ENCODE peak calls at places on chromosome X, in seven cellular contexts. Y, K, E, U, X, F and D are unnamed samples.

GRCh38 chrX:135516376-135516775 is 4.1 kb upstream of the INTS6L start:
- DNase-seq in Y (no peak), K (no peak), E (no peak), U (no peak), X (no peak), F (no peak), D (no peak)

GRCh38 chrX:40938418-40938817 is 146.8 kb upstream of the USP9X start:
- DNase-seq in Y (no peak), K (no peak), E (no peak), U (no peak), X (no peak), F (no peak), D (no peak)

GRCh38 chrX:68018248-68019203 is 414.8 kb downstream of the OPHN1 start:
- DNase-seq in Y (no peak), K (no peak), E (no peak), U (peak; percentile 65), X (no peak), F (no peak), D (no peak)

GRCh38 chrX:7194606-7195005 is 46.7 kb upstream of the PUDP start:
- DNase-seq in Y (no peak), K (no peak), E (no peak), U (no peak), X (no peak), F (no peak), D (no peak)

GRCh38 chrX:68945081-68945602 is 116.3 kb downstream of the EFNB1 start:
- DNase-seq in Y (no peak), K (no peak), E (no peak), U (no peak), X (peak; percentile 55), F (no peak), D (no peak)

GRCh38 chrX:137031517-137032377 is 2.0 kb downstream of the GPR101 start:
- DNase-seq in Y (no peak), K (no peak), E (no peak), U (peak; percentile 49), X (no peak), F (no peak), D (no peak)

GRCh38 chrX:31661280-31661679 is 589.4 kb upstream of the FTHL17 start:
- DNase-seq in Y (no peak), K (no peak), E (no peak), U (no peak), X (no peak), F (no peak), D (no peak)

GRCh38 chrX:115324194-115324593 is 34.7 kb downstream of the LUZP4 start:
- DNase-seq in Y (no peak), K (no peak), E (no peak), U (no peak), X (no peak), F (no peak), D (no peak)

GRCh38 chrX:44314259-44314734 is 29.2 kb downstream of the EFHC2 start:
- DNase-seq in Y (no peak), K (no peak), E (no peak), U (no peak), X (no peak), F (no peak), D (no peak)

GRCh38 chrX:101164766-101165590 is 54.6 kb upstream of the DRP2 start:
- DNase-seq in Y (no peak), K (no peak), E (no peak), U (no peak), X (no peak), F (no peak), D (no peak)

GRCh38 chrX:97234471-97235097 is 350.9 kb downstream of the RPA4 start:
- DNase-seq in Y (no peak), K (no peak), E (no peak), U (no peak), X (no peak), F (no peak), D (no peak)

GRCh38 chrX:11968470-11968869 is 169.8 kb upstream of the FRMPD4 start:
- DNase-seq in Y (no peak), K (no peak), E (no peak), U (no peak), X (no peak), F (no peak), D (no peak)

GRCh38 chrX:139811942-139812629 is 104.1 kb upstream of the MCF2 start:
- DNase-seq in Y (no peak), K (no peak), E (no peak), U (no peak), X (no peak), F (no peak), D (no peak)

GRCh38 chrX:17291998-17292658 is 82.9 kb upstream of the NHS start:
- DNase-seq in Y (no peak), K (no peak), E (no peak), U (no peak), X (no peak), F (peak; percentile 68), D (no peak)

GRCh38 chrX:118975831-118976598 is 1.6 kb downstream of the LONRF3 start:
- DNase-seq in Y (peak; percentile 96), K (peak; percentile 61), E (peak; percentile 54), U (no peak), X (peak; percentile 92), F (peak; percentile 93), D (peak; percentile 87)

GRCh38 chrX:45070116-45071007 is 130.3 kb downstream of the DIPK2B start:
- DNase-seq in Y (no peak), K (no peak), E (peak; percentile 4), U (no peak), X (no peak), F (no peak), D (no peak)

GRCh38 chrX:72634321-72634720 is 61.7 kb upstream of the HDAC8 start:
- DNase-seq in Y (no peak), K (no peak), E (no peak), U (no peak), X (no peak), F (no peak), D (no peak)

GRCh38 chrX:3094261-3094660 is 53.0 kb downstream of the ARSF start:
- DNase-seq in Y (no peak), K (no peak), E (peak; percentile 2), U (no peak), X (no peak), F (no peak), D (no peak)

GRCh38 chrX:129540725-129541184 is 696 bp downstream of the OCRL start:
- DNase-seq in Y (no peak), K (no peak), E (peak; percentile 25), U (peak; percentile 44), X (no peak), F (peak; percentile 69), D (no peak)

GRCh38 chrX:43500996-43501694 is 155.0 kb upstream of the MAOA start:
- DNase-seq in Y (no peak), K (no peak), E (no peak), U (no peak), X (no peak), F (no peak), D (no peak)

GRCh38 chrX:138986235-138986634 is 274.7 kb upstream of the FGF13 start:
- DNase-seq in Y (no peak), K (no peak), E (no peak), U (no peak), X (no peak), F (no peak), D (no peak)

GRCh38 chrX:2642791-2643190 is 48.3 kb upstream of the CD99 start:
- DNase-seq in Y (no peak), K (no peak), E (no peak), U (no peak), X (no peak), F (no peak), D (no peak)

GRCh38 chrX:13646154-13646549 is 6.8 kb upstream of the TCEANC start:
- DNase-seq in Y (no peak), K (peak; percentile 33), E (peak; percentile 24), U (peak; percentile 58), X (no peak), F (peak; percentile 73), D (no peak)

GRCh38 chrX:129747533-129747932 is 8.8 kb downstream of the XPNPEP2 start:
- DNase-seq in Y (no peak), K (no peak), E (no peak), U (no peak), X (no peak), F (peak; percentile 40), D (peak; percentile 19)

GRCh38 chrX:17474892-17475291 is 99.9 kb downstream of the NHS start:
- DNase-seq in Y (no peak), K (no peak), E (no peak), U (no peak), X (no peak), F (no peak), D (no peak)

GRCh38 chrX:1249101-1249887 is 19.3 kb upstream of the CSF2RA start:
- DNase-seq in Y (no peak), K (no peak), E (no peak), U (peak; percentile 78), X (no peak), F (peak; percentile 76), D (no peak)
- H3K4me3 ChIP-seq in Y (peak overlapping the region; percentile 25), K (peak overlapping the region; percentile 15), E (no peak overlapping the region), U (peak overlapping the region; percentile 58), X (peak overlapping the region; percentile 33), F (peak overlapping the region; percentile 26), D (peak overlapping the region; percentile 21)

GRCh38 chrX:10631416-10632145 is 11.2 kb upstream of the MID1 start:
- DNase-seq in Y (no peak), K (no peak), E (no peak), U (no peak), X (no peak), F (no peak), D (no peak)

GRCh38 chrX:10636337-10636736 is 16.0 kb upstream of the MID1 start:
- DNase-seq in Y (no peak), K (no peak), E (peak; percentile 71), U (no peak), X (no peak), F (no peak), D (no peak)

GRCh38 chrX:10633722-10634121 is 13.3 kb upstream of the MID1 start:
- DNase-seq in Y (no peak), K (no peak), E (peak; percentile 67), U (no peak), X (no peak), F (peak; percentile 74), D (no peak)

GRCh38 chrX:10636851-10637250 is 16.5 kb upstream of the MID1 start:
- DNase-seq in Y (no peak), K (no peak), E (no peak), U (no peak), X (no peak), F (no peak), D (no peak)

GRCh38 chrX:10634681-10635161 is 14.3 kb upstream of the MID1 start:
- DNase-seq in Y (no peak), K (no peak), E (peak; percentile 71), U (no peak), X (no peak), F (no peak), D (no peak)
- TF ChIP-seq EP300 in Y (no peak), K (no peak), E (peak; percentile 83), U (no peak), X (no peak), F (no peak), D (no peak)

GRCh38 chrX:55716937-55717336 is 612 bp upstream of the RRAGB start:
- DNase-seq in Y (no peak), K (no peak), E (no peak), U (no peak), X (no peak), F (no peak), D (no peak)
- H3K4me3 ChIP-seq in Y (peak overlapping the region; percentile 78), K (peak overlapping the region; percentile 60), E (peak overlapping the region; percentile 27), U (peak overlapping the region; percentile 91), X (peak overlapping the region; percentile 63), F (peak overlapping the region; percentile 67), D (peak overlapping the region; percentile 57)

DNA sequence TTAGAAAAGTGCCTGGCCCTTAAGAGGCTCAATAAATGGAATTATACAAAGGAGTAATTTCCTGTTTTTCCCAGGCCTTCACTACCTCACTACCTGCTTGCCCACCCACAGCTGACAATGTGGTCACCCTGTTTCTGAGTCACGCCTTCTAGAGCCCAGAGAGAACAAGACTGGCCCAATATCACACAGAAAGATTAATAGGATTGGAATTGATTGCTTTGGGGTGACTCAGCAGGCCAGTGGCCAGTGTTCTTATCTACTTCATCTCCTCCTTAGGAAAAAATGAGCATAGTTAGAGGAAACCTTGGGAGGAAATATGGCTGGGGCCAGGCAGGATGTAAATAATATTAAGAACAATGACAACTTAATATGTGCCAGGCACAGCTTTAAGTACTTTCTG is 4.5 kb upstream of the FGF16 start:
- DNase-seq in Y (no peak), K (no peak), E (peak; percentile 11), U (no peak), X (no peak), F (no peak), D (no peak)
- TF ChIP-seq EP300 in Y (no peak), K (no peak), E (no peak), U (no peak), X (no peak), F (no peak), D (no peak)